ENCODE peak calls at places on chromosomes 2 and 18, in six cellular contexts. T, X, S, W, H and K are unnamed samples.

GRCh38 chr18:8882632-8883408 is 177.5 kb downstream of the MTCL1 start:
- DNase-seq in T (no peak), X (no peak), S (no peak), W (no peak), H (no peak), K (peak; percentile 8)

GRCh38 chr2:50791271-50791670 is 240.7 kb downstream of the NRXN1 start:
- DNase-seq in T (no peak), X (no peak), S (no peak), W (no peak), H (no peak), K (no peak)

GRCh38 chr2:128491845-128492244 is 173.2 kb upstream of the HS6ST1 start:
- DNase-seq in T (no peak), X (no peak), S (no peak), W (no peak), H (no peak), K (no peak)

GRCh38 chr2:120531863-120532600 is 186.1 kb downstream of the INHBB start:
- DNase-seq in T (no peak), X (no peak), S (no peak), W (no peak), H (no peak), K (no peak)

GRCh38 chr2:69535739-69536374 is 98.6 kb upstream of the NFU1 start:
- DNase-seq in T (no peak), X (no peak), S (no peak), W (no peak), H (no peak), K (no peak)

GRCh38 chr2:121018136-121019057 is 266.6 kb downstream of the TFCP2L1 start:
- DNase-seq in T (no peak), X (peak; percentile 41), S (no peak), W (no peak), H (peak; percentile 34), K (no peak)

GRCh38 chr18:78494204-78494603 is 485.4 kb upstream of the SALL3 start:
- DNase-seq in T (no peak), X (no peak), S (no peak), W (no peak), H (no peak), K (no peak)

GRCh38 chr18:75247601-75248421 is 37.2 kb downstream of the TSHZ1 start:
- DNase-seq in T (no peak), X (no peak), S (no peak), W (no peak), H (peak; percentile 51), K (peak; percentile 48)

GRCh38 chr2:60433021-60433596 is 120.3 kb downstream of the BCL11A start:
- DNase-seq in T (no peak), X (no peak), S (no peak), W (no peak), H (no peak), K (no peak)

GRCh38 chr18:55221577-55221976 is 262.3 kb upstream of the CCDC68 start:
- DNase-seq in T (no peak), X (no peak), S (no peak), W (no peak), H (no peak), K (no peak)

GRCh38 chr2:170503971-170504819 is 210.9 kb upstream of the SP5 start:
- DNase-seq in T (peak; percentile 12), X (no peak), S (no peak), W (no peak), H (no peak), K (no peak)

GRCh38 chr2:240519396-240520142 is 38.2 kb downstream of the ANKMY1 start:
- DNase-seq in T (no peak), X (peak; percentile 35), S (no peak), W (no peak), H (peak; percentile 68), K (peak; percentile 46)

GRCh38 chr2:177106212-177106611 is 106.4 kb upstream of the HNRNPA3 start:
- DNase-seq in T (no peak), X (no peak), S (no peak), W (no peak), H (no peak), K (no peak)

GRCh38 chr2:170408461-170409163 is 230.7 kb downstream of the MYO3B start:
- DNase-seq in T (peak; percentile 12), X (no peak), S (no peak), W (no peak), H (no peak), K (no peak)

GRCh38 chr18:40124107-40124506 is 1830.9 kb upstream of the PIK3C3 start:
- DNase-seq in T (no peak), X (no peak), S (no peak), W (no peak), H (no peak), K (no peak)

GRCh38 chr2:74261204-74261864 is 62.9 kb downstream of the MTHFD2 start:
- DNase-seq in T (peak; percentile 44), X (no peak), S (no peak), W (no peak), H (peak; percentile 47), K (peak; percentile 45)

GRCh38 chr18:55546873-55547704 is 40.9 kb downstream of the TCF4 start:
- DNase-seq in T (no peak), X (no peak), S (no peak), W (no peak), H (peak; percentile 40), K (peak; percentile 47)

GRCh38 chr2:77746780-77747179 is 224.6 kb upstream of the LRRTM4 start:
- DNase-seq in T (no peak), X (no peak), S (no peak), W (no peak), H (no peak), K (no peak)

GRCh38 chr2:161161074-161161577 is 898 bp downstream of the TANK start:
- DNase-seq in T (no peak), X (no peak), S (no peak), W (no peak), H (no peak), K (no peak)

GRCh38 chr2:237475704-237476107 is 11.3 kb upstream of the MLPH start:
- DNase-seq in T (no peak), X (no peak), S (no peak), W (peak; percentile 70), H (peak; percentile 72), K (peak; percentile 73)

GRCh38 chr2:233082222-233082933 is 22.2 kb downstream of the INPP5D start:
- DNase-seq in T (no peak), X (peak; percentile 44), S (no peak), W (peak; percentile 46), H (no peak), K (no peak)

GRCh38 chr18:32302806-32303205 is 113.0 kb downstream of the MEP1B start:
- DNase-seq in T (no peak), X (no peak), S (no peak), W (no peak), H (no peak), K (no peak)

GRCh38 chr2:59032469-59032868 is 791.3 kb upstream of the FANCL start:
- DNase-seq in T (no peak), X (no peak), S (no peak), W (no peak), H (no peak), K (no peak)

GRCh38 chr2:157312866-157313486 is 12.6 kb downstream of the ERMN start:
- DNase-seq in T (no peak), X (no peak), S (no peak), W (no peak), H (no peak), K (no peak)

GRCh38 chr18:45519881-45520280 is 95.4 kb upstream of the SLC14A2 start:
- DNase-seq in T (no peak), X (no peak), S (no peak), W (no peak), H (no peak), K (no peak)

GRCh38 chr2:132412021-132412420 is 4.6 kb upstream of the GPR39 start:
- DNase-seq in T (no peak), X (no peak), S (no peak), W (no peak), H (no peak), K (no peak)

GRCh38 chr2:187719510-187719909 is 165.3 kb upstream of the TFPI start:
- DNase-seq in T (no peak), X (no peak), S (no peak), W (no peak), H (no peak), K (no peak)

GRCh38 chr18:60599267-60599666 is 226.7 kb upstream of the MC4R start:
- DNase-seq in T (no peak), X (no peak), S (no peak), W (no peak), H (no peak), K (no peak)